ENCODE peak calls at places on chromosomes 1 and 21, in seven cellular contexts. K is RPMI7951; I is Peyer's patch; H is PC-3; P is naive thymus-derived CD8-positive, alpha-beta T cell; N is lung; V is T-helper 17 cell. F is an unnamed sample.

GRCh38 chr1:94953107-94953506 is 26.2 kb upstream of the CNN3 start:
- DNase-seq in V (no peak), H (no peak), P (no peak), K (no peak), I (no peak), N (no peak), F (no peak)

GRCh38 chr1:23930270-23930669 is 17.1 kb upstream of the CNR2 start:
- DNase-seq in H (no peak), N (no peak), K (no peak), V (no peak), I (no peak), P (no peak), F (no peak)

GRCh38 chr1:81420760-81421159 is 380.0 kb upstream of the ADGRL2 start:
- DNase-seq in H (no peak), I (no peak), V (no peak), P (no peak), N (no peak), K (no peak), F (no peak)

GRCh38 chr1:53123462-53124129 is 18.8 kb downstream of the SLC1A7 start:
- DNase-seq in K (no peak), N (no peak), V (no peak), I (no peak), H (no peak), P (no peak), F (no peak)

GRCh38 chr1:16111771-16112557 is 38.5 kb upstream of the FAM131C start:
- DNase-seq in I (no peak), N (no peak), H (no peak), V (no peak), P (no peak), K (peak), F (no peak)

GRCh38 chr1:85201340-85202091 is 700 bp upstream of the SYDE2 start:
- DNase-seq in N (peak), P (peak), H (peak), V (peak), I (peak), K (peak), F (peak)

GRCh38 chr1:25096307-25097150 is 135.8 kb downstream of the SYF2 start:
- DNase-seq in H (no peak), N (no peak), K (no peak), I (no peak), V (no peak), P (no peak), F (no peak)

GRCh38 chr1:213138391-213138790 is 87.3 kb downstream of the RPS6KC1 start:
- DNase-seq in V (no peak), N (no peak), K (no peak), I (no peak), P (no peak), H (no peak), F (no peak)

GRCh38 chr1:221987860-221988520 is 246.1 kb upstream of the DUSP10 start:
- DNase-seq in P (no peak), H (peak), N (no peak), K (peak), V (no peak), I (no peak), F (peak)

GRCh38 chr1:84851839-84852238 is 41.2 kb downstream of the LPAR3 start:
- DNase-seq in P (no peak), H (peak), V (no peak), I (no peak), K (peak), N (no peak), F (no peak)

GRCh38 chr1:37036667-37037053 is 2.3 kb upstream of the GRIK3 start:
- DNase-seq in K (no peak), V (no peak), P (no peak), N (no peak), I (no peak), H (no peak), F (no peak)

GRCh38 chr1:218521414-218522169 is 176.5 kb downstream of the TGFB2 start:
- DNase-seq in V (no peak), P (no peak), N (peak), I (peak), K (peak), H (peak), F (peak)

GRCh38 chr1:6094246-6094645 is 48.6 kb downstream of the KCNAB2 start:
- DNase-seq in P (no peak), K (no peak), H (no peak), V (no peak), N (no peak), I (no peak), F (no peak)

GRCh38 chr1:224569276-224569675 is 46.8 kb upstream of the CNIH3 start:
- DNase-seq in K (no peak), I (no peak), P (no peak), N (no peak), V (no peak), H (no peak), F (peak)

GRCh38 chr1:181119076-181119989 is 30.8 kb downstream of the IER5 start:
- DNase-seq in P (no peak), I (no peak), N (no peak), V (no peak), H (peak), K (no peak), F (peak)

GRCh38 chr21:17045214-17045835 is 467.5 kb upstream of the CXADR start:
- DNase-seq in P (no peak), K (no peak), N (no peak), I (no peak), H (peak), V (no peak), F (peak)

GRCh38 chr1:222068101-222068500 is 326.2 kb upstream of the DUSP10 start:
- DNase-seq in H (peak), N (no peak), P (no peak), V (no peak), K (no peak), I (no peak), F (no peak)

GRCh38 chr1:4509206-4509605 is 145.2 kb upstream of the AJAP1 start:
- DNase-seq in I (no peak), N (no peak), H (no peak), V (no peak), K (no peak), P (no peak), F (no peak)

GRCh38 chr1:240492832-240493440 is 119.0 kb downstream of the GREM2 start:
- DNase-seq in N (no peak), H (no peak), I (no peak), K (no peak), V (peak), P (peak), F (peak)

GRCh38 chr21:16389622-16390021 is 659.8 kb downstream of the USP25 start:
- DNase-seq in N (no peak), V (no peak), P (no peak), I (no peak), H (no peak), K (no peak), F (no peak)

GRCh38 chr1:232937741-232938375 is 12.6 kb upstream of the NTPCR start:
- DNase-seq in V (no peak), I (no peak), P (no peak), K (peak), H (no peak), N (no peak), F (no peak)

GRCh38 chr1:235402457-235403200 is 35.4 kb downstream of the TBCE start:
- DNase-seq in N (no peak), K (no peak), H (peak), I (no peak), V (no peak), P (no peak), F (no peak)

GRCh38 chr1:158374864-158375263 is 21.2 kb downstream of the CD1E start:
- DNase-seq in I (no peak), K (no peak), N (no peak), P (no peak), V (no peak), H (no peak), F (no peak)

GRCh38 chr1:147879911-147880310 is 22.7 kb upstream of the GJA8 start:
- DNase-seq in K (no peak), H (no peak), V (no peak), N (no peak), I (no peak), P (no peak), F (no peak)

GRCh38 chr21:26776320-26777021 is 68.7 kb downstream of the ADAMTS1 start:
- DNase-seq in P (no peak), N (no peak), K (peak), V (no peak), H (peak), I (no peak), F (no peak)

GRCh38 chr1:65792671-65793358 is at the start of gene PDE4B:
- DNase-seq in K (peak), H (no peak), I (no peak), P (no peak), N (no peak), V (no peak), F (no peak)

GRCh38 chr1:86155061-86155806 is 1.3 kb downstream of the COL24A1 start:
- DNase-seq in P (no peak), V (no peak), K (no peak), I (no peak), H (no peak), N (peak), F (no peak)

GRCh38 chr1:214316597-214316996 is 35.6 kb downstream of the SMYD2 start:
- DNase-seq in N (no peak), I (no peak), V (no peak), H (peak), K (no peak), P (no peak), F (no peak)

GRCh38 chr1:230067441-230067870 is 418 bp downstream of the GALNT2 start:
- DNase-seq in I (no peak), K (peak), N (peak), H (peak), V (no peak), P (no peak), F (peak)

GRCh38 chr1:15501208-15502032 is 22.6 kb downstream of the CASP9 start:
- DNase-seq in N (peak), V (peak), I (peak), H (peak), K (peak), P (peak), F (peak)

GRCh38 chr1:172588296-172589291 is 55.6 kb downstream of the SUCO start:
- DNase-seq in H (peak), V (no peak), I (no peak), K (peak), P (no peak), N (no peak), F (peak)

GRCh38 chr1:245859510-245860114 is 647.5 kb downstream of the SMYD3 start:
- DNase-seq in P (no peak), N (no peak), H (peak), K (peak), V (no peak), I (no peak), F (no peak)